ENCODE peak calls at places on chromosome 11, in eight cellular contexts. G, J, B, E, X, A, U and V are unnamed samples.

GRCh38 chr11:70063121-70063520 is 15.0 kb upstream of the ANO1 start:
- DNase-seq in U (no peak), B (no peak), E (no peak), G (no peak), X (no peak), A (no peak), J (no peak), V (no peak)

GRCh38 chr11:12863605-12864121 is 145.5 kb upstream of the RASSF10 start:
- DNase-seq in A (no peak), G (no peak), X (no peak), J (no peak), E (no peak), U (no peak), B (no peak), V (no peak)

GRCh38 chr11:85945788-85946187 is 90.6 kb downstream of the CCDC83 start:
- DNase-seq in A (no peak), U (no peak), B (no peak), G (no peak), J (no peak), E (no peak), X (no peak), V (no peak)

GRCh38 chr11:27995082-27995481 is 112.9 kb downstream of the KIF18A start:
- DNase-seq in X (no peak), J (no peak), G (peak), A (no peak), U (no peak), E (no peak), B (no peak), V (no peak)

GRCh38 chr11:2153581-2154194 is 7.3 kb downstream of the INS start:
- DNase-seq in G (no peak), J (no peak), E (no peak), U (no peak), A (no peak), B (no peak), X (no peak), V (no peak)

GRCh38 chr11:63764712-63765631 is 3.6 kb downstream of the ZFTA start:
- DNase-seq in G (no peak), U (no peak), B (no peak), X (no peak), E (no peak), J (peak), A (no peak), V (peak)

GRCh38 chr11:13262096-13262495 is 15.5 kb upstream of the BMAL1 start:
- DNase-seq in X (no peak), U (no peak), G (no peak), B (no peak), E (no peak), A (no peak), J (no peak), V (no peak)

GRCh38 chr11:122069946-122070345 is 46.1 kb downstream of the BLID start:
- DNase-seq in G (peak), X (no peak), J (no peak), B (no peak), A (no peak), E (no peak), U (peak), V (peak)

GRCh38 chr11:121451178-121451981 is 734 bp upstream of the SORL1 start:
- DNase-seq in E (no peak), A (no peak), B (no peak), G (no peak), X (no peak), U (peak), J (peak), V (peak)

GRCh38 chr11:132318421-132319157 is 948.2 kb downstream of the NTM start:
- DNase-seq in G (peak), X (no peak), U (no peak), E (no peak), B (no peak), J (no peak), A (no peak), V (no peak)

GRCh38 chr11:73950869-73951710 is at the start of gene DNAJB13:
- DNase-seq in E (peak), G (peak), U (no peak), A (no peak), B (no peak), J (no peak), X (no peak), V (no peak)

GRCh38 chr11:126318642-126319373 is 14.9 kb downstream of the DCPS start:
- DNase-seq in U (no peak), B (no peak), A (no peak), X (no peak), E (no peak), G (peak), J (no peak), V (peak)

GRCh38 chr11:129323896-129324522 is 51.6 kb upstream of the BARX2 start:
- DNase-seq in U (peak), G (no peak), X (no peak), E (no peak), B (no peak), A (no peak), J (peak), V (peak)

GRCh38 chr11:30917859-30918478 is 331.8 kb upstream of the MPPED2 start:
- DNase-seq in G (peak), A (no peak), X (no peak), B (no peak), U (peak), J (no peak), E (peak), V (no peak)